ENCODE peak calls at places on chromosome 20, in seven cellular contexts. E is AG09309, W is cardiac muscle cell, K is K562, A is kidney epithelial cell, C is transverse colon, X is mucosa of descending colon. P is an unnamed sample.

GRCh38 chr20:25015986-25016385 is 23.4 kb upstream of the APMAP start:
- DNase-seq in C (peak), E (no peak), W (no peak), K (no peak), X (no peak), A (no peak), P (no peak)

GRCh38 chr20:48906221-48906877 is 15.2 kb upstream of the ARFGEF2 start:
- DNase-seq in X (no peak), C (no peak), W (no peak), A (no peak), K (no peak), E (no peak), P (no peak)

GRCh38 chr20:34069341-34070078 is 42.5 kb downstream of the EIF2S2 start:
- DNase-seq in C (peak), W (peak), X (peak), K (peak), A (peak), E (peak), P (peak)

GRCh38 chr20:59676126-59676876 is 72.0 kb downstream of the PHACTR3 start:
- DNase-seq in X (no peak), A (no peak), E (no peak), K (no peak), C (no peak), W (no peak), P (no peak)

GRCh38 chr20:50395258-50395729 is 114.9 kb upstream of the PTPN1 start:
- DNase-seq in E (no peak), C (peak), A (no peak), X (no peak), W (no peak), K (no peak), P (no peak)

GRCh38 chr20:31594558-31595379 is 10.3 kb upstream of the ID1 start:
- DNase-seq in W (no peak), A (no peak), K (no peak), E (no peak), X (peak), C (peak), P (no peak)

GRCh38 chr20:25291432-25292133 is 43.7 kb downstream of the PYGB start:
- DNase-seq in W (no peak), E (no peak), C (no peak), X (no peak), K (no peak), A (no peak), P (no peak)

GRCh38 chr20:37714973-37715657 is 21.3 kb downstream of the CTNNBL1 start:
- DNase-seq in W (peak), K (no peak), A (no peak), E (peak), C (no peak), X (no peak), P (no peak)

GRCh38 chr20:59518881-59519706 is 85.2 kb upstream of the PHACTR3 start:
- DNase-seq in E (peak), A (peak), K (peak), W (peak), C (peak), X (no peak), P (no peak)

GRCh38 chr20:25563876-25564275 is 21.5 kb downstream of the NINL start:
- DNase-seq in E (no peak), A (no peak), X (no peak), W (no peak), K (no peak), C (no peak), P (no peak)

GRCh38 chr20:15942130-15942529 is 631.1 kb downstream of the KIF16B start:
- DNase-seq in K (no peak), A (peak), C (no peak), W (no peak), E (no peak), X (no peak), P (no peak)

GRCh38 chr20:23048283-23049200 is 930 bp downstream of the THBD start:
- DNase-seq in C (peak), W (peak), A (no peak), K (no peak), X (peak), E (no peak), P (no peak)

GRCh38 chr20:23047001-23047737 is 2.3 kb downstream of the THBD start:
- DNase-seq in E (no peak), K (no peak), A (no peak), C (no peak), X (no peak), W (no peak), P (no peak)

GRCh38 chr20:23049201-23049932 is at the start of gene THBD:
- DNase-seq in E (no peak), C (peak), X (peak), A (no peak), W (peak), K (no peak), P (no peak)

GRCh38 chr20:23046431-23046830 is 3.0 kb downstream of the THBD start:
- DNase-seq in C (no peak), K (no peak), E (no peak), A (no peak), W (no peak), X (no peak), P (no peak)

DNA sequence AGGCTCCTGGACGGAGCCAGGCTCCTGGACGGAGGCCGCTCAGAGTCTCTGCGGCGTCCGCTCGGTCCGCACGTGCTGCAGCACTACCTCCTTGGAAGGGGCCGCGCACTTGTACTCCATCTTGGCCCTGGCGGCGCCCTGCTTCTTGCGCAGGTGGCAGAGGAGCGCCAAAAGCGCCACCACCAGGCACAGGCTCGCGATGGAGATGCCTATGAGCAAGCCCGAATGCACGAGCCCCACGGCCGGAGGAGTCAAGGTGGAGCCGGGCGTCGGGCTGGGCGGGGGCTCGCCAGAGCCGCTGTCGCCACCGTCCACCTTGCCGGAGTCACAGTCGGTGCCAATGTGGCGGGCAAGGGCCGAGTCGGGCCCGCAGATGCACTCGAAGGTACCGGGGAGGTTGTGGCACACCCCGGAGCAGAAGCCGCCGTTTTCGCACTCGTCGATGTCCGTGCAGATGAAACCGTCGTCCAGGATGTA is 1.7 kb downstream of the THBD start:
- DNase-seq in W (no peak), E (no peak), C (no peak), X (no peak), K (no peak), A (no peak), P (no peak)
- TF ChIP-seq CTCF in W (no peak), E (no peak), C (no peak), X (no peak), K (no peak), A (no peak), P (peak)

GRCh38 chr20:18258126-18258860 is 30.0 kb upstream of the ZNF133 start:
- DNase-seq in X (no peak), C (no peak), W (no peak), A (no peak), K (no peak), E (no peak), P (no peak)
- TF ChIP-seq CTCF in X (no peak), C (no peak), W (no peak), A (no peak), K (no peak), E (no peak), P (no peak)

GRCh38 chr20:63218701-63219446 is 2.9 kb upstream of the YTHDF1 start:
- DNase-seq in W (no peak), E (no peak), C (no peak), K (no peak), X (no peak), A (no peak), P (no peak)

GRCh38 chr20:63216041-63216848 is at the start of gene YTHDF1:
- DNase-seq in E (peak), W (peak), C (peak), X (peak), K (peak), A (peak), P (peak)

GRCh38 chr20:63215101-63216040 is 560 bp downstream of the YTHDF1 start:
- DNase-seq in A (no peak), K (peak), W (peak), E (no peak), C (peak), X (peak), P (peak)

GRCh38 chr20:63217706-63218105 is 1.8 kb upstream of the YTHDF1 start:
- DNase-seq in C (no peak), A (no peak), X (no peak), K (no peak), E (no peak), W (no peak), P (no peak)

GRCh38 chr20:63216849-63217471 is 1.0 kb upstream of the YTHDF1 start:
- DNase-seq in C (no peak), W (no peak), K (no peak), E (no peak), X (no peak), A (no peak), P (no peak)
- TF ChIP-seq CTCF in C (no peak), W (no peak), K (no peak), E (no peak), X (no peak), A (no peak), P (no peak)

GRCh38 chr20:61350500-61351250 is 98.6 kb downstream of the CDH4 start:
- DNase-seq in K (no peak), W (no peak), C (no peak), X (no peak), A (no peak), E (no peak), P (no peak)
- TF ChIP-seq CTCF in K (peak), W (no peak), C (no peak), X (no peak), A (peak), E (no peak), P (no peak)

P was measured in AG09319.